ENCODE peak calls at places on chromosomes 2 and 18, in ten cellular contexts. N, E, H, P, M, B, V, O, R and C are unnamed samples.

GRCh38 chr2:111702119-111702808 is 181.7 kb downstream of the ANAPC1 start:
- DNase-seq in N (no peak), E (peak; percentile 48), H (peak; percentile 61), P (peak; percentile 62), M (no peak), B (peak; percentile 56), V (peak; percentile 58), O (no peak), R (no peak), C (peak; percentile 36)

GRCh38 chr2:85160946-85161625 is 27.9 kb downstream of the TCF7L1 start:
- DNase-seq in N (no peak), E (no peak), H (no peak), P (no peak), M (no peak), B (no peak), V (no peak), O (no peak), R (no peak), C (no peak)

GRCh38 chr2:149861034-149861433 is 273.5 kb upstream of the MMADHC start:
- DNase-seq in N (no peak), E (no peak), H (no peak), P (no peak), M (no peak), B (no peak), V (no peak), O (no peak), R (no peak), C (no peak)

GRCh38 chr2:129914538-129915302 is 64.7 kb upstream of the RAB6C start:
- DNase-seq in N (no peak), E (no peak), H (no peak), P (no peak), M (peak; percentile 9), B (no peak), V (no peak), O (no peak), R (no peak), C (no peak)

GRCh38 chr2:2847131-2847740 is 516.2 kb upstream of the MYT1L start:
- DNase-seq in N (no peak), E (no peak), H (no peak), P (no peak), M (no peak), B (no peak), V (no peak), O (no peak), R (no peak), C (peak; percentile 68)

GRCh38 chr2:212940816-212941215 is 210.6 kb downstream of the IKZF2 start:
- DNase-seq in N (no peak), E (no peak), H (no peak), P (no peak), M (peak; percentile 40), B (peak; percentile 90), V (peak; percentile 34), O (no peak), R (no peak), C (no peak)

GRCh38 chr2:141611981-141612380 is 518.8 kb downstream of the LRP1B start:
- DNase-seq in N (peak; percentile 8), E (no peak), H (no peak), P (no peak), M (no peak), B (no peak), V (peak; percentile 59), O (no peak), R (no peak), C (no peak)

GRCh38 chr2:231920366-231920765 is 5.8 kb downstream of the NPPC start:
- DNase-seq in N (no peak), E (no peak), H (no peak), P (no peak), M (no peak), B (no peak), V (no peak), O (no peak), R (no peak), C (no peak)

GRCh38 chr18:68769423-68769822 is 28.5 kb upstream of the CCDC102B start:
- DNase-seq in N (no peak), E (no peak), H (no peak), P (no peak), M (no peak), B (no peak), V (no peak), O (no peak), R (peak; percentile 14), C (no peak)

GRCh38 chr2:121211251-121211650 is 73.8 kb downstream of the TFCP2L1 start:
- DNase-seq in N (no peak), E (no peak), H (no peak), P (no peak), M (no peak), B (no peak), V (no peak), O (no peak), R (no peak), C (no peak)

GRCh38 chr2:172103471-172104292 is 982 bp upstream of the DLX2 start:
- DNase-seq in N (no peak), E (peak; percentile 79), H (peak; percentile 98), P (peak; percentile 90), M (peak; percentile 95), B (peak; percentile 91), V (peak; percentile 86), O (no peak), R (peak; percentile 59), C (peak; percentile 69)

GRCh38 chr2:172101008-172101706 is 1.5 kb downstream of the DLX2 start:
- DNase-seq in N (no peak), E (no peak), H (peak; percentile 10), P (no peak), M (peak; percentile 67), B (no peak), V (no peak), O (no peak), R (no peak), C (peak; percentile 63)

GRCh38 chr2:172102159-172102857 is 392 bp downstream of the DLX2 start:
- DNase-seq in N (no peak), E (no peak), H (no peak), P (peak; percentile 31), M (peak; percentile 73), B (no peak), V (peak; percentile 61), O (no peak), R (no peak), C (peak; percentile 77)

GRCh38 chr2:172101707-172102158 is 967 bp downstream of the DLX2 start:
- DNase-seq in N (no peak), E (no peak), H (peak; percentile 16), P (no peak), M (no peak), B (no peak), V (no peak), O (no peak), R (no peak), C (no peak)

DNA sequence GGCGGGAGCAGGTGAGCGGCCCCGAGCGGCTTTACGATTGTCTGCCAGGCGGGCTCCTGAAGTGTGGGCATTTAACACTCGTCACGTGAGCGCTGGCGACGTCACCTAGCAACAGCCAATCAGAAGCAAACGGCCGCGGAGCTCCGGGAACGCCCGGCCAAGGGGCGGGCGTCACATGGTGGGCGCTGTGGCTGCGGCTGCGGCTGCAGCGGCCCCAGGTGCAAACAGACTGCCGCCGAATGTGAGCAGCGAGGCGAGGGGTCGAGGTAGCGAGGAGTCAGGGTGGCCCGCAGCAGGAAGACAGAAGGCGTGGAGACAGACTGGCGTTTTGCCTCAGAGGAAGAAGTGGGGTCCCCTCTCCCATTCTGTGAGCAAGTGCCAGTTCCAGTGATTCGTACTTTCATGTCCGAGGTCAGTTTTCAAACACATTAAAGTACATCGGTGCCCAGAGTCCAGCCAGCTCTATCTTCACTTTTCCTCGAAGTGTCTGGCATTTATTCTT is at the start of gene DLX2:
- DNase-seq in N (no peak), E (peak; percentile 72), H (peak; percentile 85), P (peak; percentile 90), M (peak; percentile 91), B (peak; percentile 93), V (peak; percentile 86), O (no peak), R (peak; percentile 40), C (peak; percentile 85)
- TF ChIP-seq CTCF in N (no peak), E (no peak), H (no peak), P (no peak), M (no peak), B (no peak), V (no peak), O (no peak), R (no peak), C (no peak)

GRCh38 chr2:208255557-208256106 is 761 bp upstream of the IDH1 start:
- DNase-seq in N (no peak), E (peak; percentile 26), H (no peak), P (no peak), M (no peak), B (no peak), V (no peak), O (no peak), R (no peak), C (no peak)
- TF ChIP-seq CTCF in N (no peak), E (no peak), H (peak; percentile 32), P (no peak), M (no peak), B (peak; percentile 32), V (no peak), O (no peak), R (no peak), C (no peak)

DNA sequence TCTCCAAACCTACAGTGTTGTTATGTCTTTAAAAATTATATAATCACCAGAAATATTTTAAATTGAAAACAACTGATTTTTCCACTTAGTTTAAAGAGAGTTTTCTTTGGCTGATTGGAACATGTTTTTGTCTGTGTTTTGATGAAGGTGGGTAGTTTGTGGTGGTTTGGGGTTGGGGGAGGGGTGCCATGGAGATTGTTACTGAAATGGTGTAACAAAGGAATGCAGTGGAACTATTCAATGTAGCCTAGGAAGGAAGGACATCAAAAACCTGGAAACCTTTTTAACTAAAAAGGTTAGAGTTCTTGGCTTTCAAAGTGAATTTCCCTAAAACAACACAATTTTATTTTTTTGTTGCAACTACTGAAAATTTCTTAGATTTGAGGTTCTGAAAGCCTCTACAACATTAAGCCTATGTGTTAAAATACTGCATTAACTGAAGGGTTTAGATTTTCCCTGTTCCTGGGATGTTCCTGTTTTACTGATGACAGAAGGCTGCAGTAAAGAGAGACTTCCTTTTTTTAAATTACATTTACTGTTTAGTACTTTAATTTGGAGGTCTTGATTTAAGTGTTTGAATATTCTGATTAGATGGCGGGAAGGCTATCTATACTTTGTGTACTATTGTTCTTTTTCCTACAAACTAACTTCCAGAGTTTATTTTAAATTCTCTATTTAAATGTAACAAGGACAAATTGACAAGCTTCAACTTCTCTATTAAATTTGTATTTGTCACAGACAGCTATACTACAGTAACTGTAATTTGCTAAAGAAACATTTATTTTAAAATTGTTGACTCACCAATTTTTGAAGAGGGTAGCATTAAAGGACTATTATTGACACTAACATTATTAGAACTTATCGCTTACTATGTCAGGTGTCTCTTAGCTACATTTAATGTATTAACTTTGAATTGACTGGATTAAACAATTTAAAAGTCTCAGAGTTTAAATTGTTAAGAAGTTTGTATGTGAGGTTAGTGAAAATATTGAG is 87.7 kb downstream of the LIMS1 start:
- DNase-seq in N (no peak), E (no peak), H (no peak), P (no peak), M (no peak), B (no peak), V (no peak), O (no peak), R (no peak), C (no peak)
- TF ChIP-seq CTCF in N (no peak), E (no peak), H (no peak), P (no peak), M (no peak), B (no peak), V (no peak), O (no peak), R (no peak), C (no peak)

DNA sequence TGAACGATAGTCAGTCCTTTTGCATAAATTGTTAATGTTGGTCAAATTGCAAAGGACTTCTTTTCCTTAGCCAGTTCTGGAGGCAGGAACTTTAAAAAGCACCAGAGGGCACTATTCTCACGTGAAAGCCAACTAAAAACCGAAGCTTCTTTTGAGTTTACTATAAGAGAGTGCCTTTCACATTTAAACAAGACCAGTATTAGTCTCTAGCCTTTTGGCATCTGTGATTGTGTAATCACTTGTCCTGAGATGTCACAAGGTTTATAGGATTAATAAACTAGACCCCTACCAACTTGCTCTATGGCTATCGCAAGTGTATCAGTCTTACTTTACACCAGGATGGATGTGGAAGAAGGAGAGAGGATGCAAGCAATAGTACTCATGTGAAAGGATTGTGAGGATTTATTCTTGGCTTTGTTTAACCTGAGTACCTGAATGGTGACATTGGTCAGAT is 14.4 kb upstream of the STAT4 start:
- DNase-seq in N (peak; percentile 20), E (no peak), H (no peak), P (peak; percentile 55), M (no peak), B (peak; percentile 57), V (peak; percentile 72), O (peak; percentile 54), R (no peak), C (no peak)
- TF ChIP-seq CTCF in N (peak; percentile 69), E (peak; percentile 30), H (peak; percentile 78), P (peak; percentile 49), M (peak; percentile 53), B (peak; percentile 80), V (peak; percentile 80), O (peak; percentile 66), R (peak; percentile 72), C (peak; percentile 14)